ENCODE peak calls at places on chromosome 5, in five cellular contexts. One of them, this sample, is unnamed.

GRCh38 chr5:61673007-61673735 is 341.1 kb downstream of the ZSWIM6 start:
- DNase-seq in SK-N-SH: no peak
- DNase-seq in neural progenitor cell: peak; percentile 68
- DNase-seq in PC-3: peak; percentile 77
- DNase-seq in hepatocyte: peak; percentile 72
- DNase-seq in this sample: peak; percentile 60

GRCh38 chr5:138210985-138211384 is 2.1 kb downstream of the CDC23 start:
- DNase-seq in PC-3: no peak
- DNase-seq in neural progenitor cell: no peak
- DNase-seq in SK-N-SH: no peak
- DNase-seq in hepatocyte: no peak
- DNase-seq in this sample: no peak

GRCh38 chr5:143134269-143134668 is 269.2 kb downstream of the NR3C1 start:
- DNase-seq in hepatocyte: no peak
- DNase-seq in PC-3: peak; percentile 17
- DNase-seq in neural progenitor cell: peak; percentile 77
- DNase-seq in SK-N-SH: no peak
- DNase-seq in this sample: peak; percentile 11

GRCh38 chr5:73299665-73300435 is 126.9 kb downstream of the TMEM174 start:
- DNase-seq in neural progenitor cell: peak; percentile 81
- DNase-seq in SK-N-SH: peak; percentile 52
- DNase-seq in hepatocyte: no peak
- DNase-seq in PC-3: no peak
- DNase-seq in this sample: no peak

GRCh38 chr5:136309932-136310598 is 55.3 kb downstream of the TRPC7 start:
- DNase-seq in PC-3: no peak
- DNase-seq in neural progenitor cell: no peak
- DNase-seq in SK-N-SH: no peak
- DNase-seq in hepatocyte: no peak
- DNase-seq in this sample: no peak

GRCh38 chr5:142119051-142119625 is 10.6 kb downstream of the NDFIP1 start:
- DNase-seq in PC-3: no peak
- DNase-seq in neural progenitor cell: no peak
- DNase-seq in hepatocyte: no peak
- DNase-seq in SK-N-SH: peak; percentile 9
- DNase-seq in this sample: no peak

GRCh38 chr5:154494036-154494435 is 16.0 kb upstream of the HAND1 start:
- DNase-seq in SK-N-SH: no peak
- DNase-seq in hepatocyte: no peak
- DNase-seq in PC-3: no peak
- DNase-seq in neural progenitor cell: no peak
- DNase-seq in this sample: no peak

GRCh38 chr5:74624501-74624900 is 16.0 kb downstream of the ENC1 start:
- DNase-seq in neural progenitor cell: no peak
- DNase-seq in PC-3: peak; percentile 80
- DNase-seq in hepatocyte: no peak
- DNase-seq in SK-N-SH: no peak
- DNase-seq in this sample: no peak

GRCh38 chr5:136226401-136226800 is 33.4 kb upstream of the SMIM32 start:
- DNase-seq in neural progenitor cell: no peak
- DNase-seq in PC-3: no peak
- DNase-seq in hepatocyte: no peak
- DNase-seq in SK-N-SH: no peak
- DNase-seq in this sample: no peak

GRCh38 chr5:122354293-122354692 is 42.3 kb downstream of the SNCAIP start:
- DNase-seq in hepatocyte: no peak
- DNase-seq in SK-N-SH: no peak
- DNase-seq in neural progenitor cell: peak; percentile 75
- DNase-seq in PC-3: no peak
- DNase-seq in this sample: no peak

GRCh38 chr5:16932401-16932800 is 3.7 kb downstream of the MYO10 start:
- DNase-seq in neural progenitor cell: no peak
- DNase-seq in hepatocyte: no peak
- DNase-seq in SK-N-SH: no peak
- DNase-seq in PC-3: no peak
- DNase-seq in this sample: no peak

GRCh38 chr5:124655211-124655880 is 91.1 kb downstream of the ZNF608 start:
- DNase-seq in neural progenitor cell: no peak
- DNase-seq in hepatocyte: no peak
- DNase-seq in PC-3: peak; percentile 59
- DNase-seq in SK-N-SH: no peak
- DNase-seq in this sample: peak; percentile 47

GRCh38 chr5:72093231-72093630 is 14.0 kb upstream of the MAP1B start:
- DNase-seq in hepatocyte: no peak
- DNase-seq in SK-N-SH: no peak
- DNase-seq in neural progenitor cell: no peak
- DNase-seq in PC-3: peak; percentile 59
- DNase-seq in this sample: peak; percentile 80

GRCh38 chr5:73892806-73893205 is 266.8 kb downstream of the ARHGEF28 start:
- DNase-seq in SK-N-SH: no peak
- DNase-seq in hepatocyte: no peak
- DNase-seq in neural progenitor cell: no peak
- DNase-seq in PC-3: peak; percentile 19
- DNase-seq in this sample: peak; percentile 96

GRCh38 chr5:35618297-35618636 is 604 bp downstream of the SPEF2 start:
- DNase-seq in hepatocyte: no peak
- DNase-seq in SK-N-SH: no peak
- DNase-seq in neural progenitor cell: no peak
- DNase-seq in PC-3: peak; percentile 4
- DNase-seq in this sample: no peak

GRCh38 chr5:73664796-73665195 is 38.8 kb downstream of the ARHGEF28 start:
- DNase-seq in SK-N-SH: no peak
- DNase-seq in hepatocyte: no peak
- DNase-seq in neural progenitor cell: no peak
- DNase-seq in PC-3: no peak
- DNase-seq in this sample: no peak

GRCh38 chr5:176998828-176999227 is 7.8 kb downstream of the UIMC1 start:
- DNase-seq in SK-N-SH: no peak
- DNase-seq in PC-3: no peak
- DNase-seq in hepatocyte: no peak
- DNase-seq in neural progenitor cell: no peak
- DNase-seq in this sample: no peak

GRCh38 chr5:179612577-179613459 is 10.7 kb downstream of the HNRNPH1 start:
- DNase-seq in PC-3: no peak
- DNase-seq in neural progenitor cell: no peak
- DNase-seq in SK-N-SH: no peak
- DNase-seq in hepatocyte: no peak
- DNase-seq in this sample: no peak

GRCh38 chr5:32147236-32147635 is 26.9 kb downstream of the GOLPH3 start:
- DNase-seq in PC-3: no peak
- DNase-seq in hepatocyte: no peak
- DNase-seq in neural progenitor cell: no peak
- DNase-seq in SK-N-SH: no peak
- DNase-seq in this sample: peak; percentile 18

DNA sequence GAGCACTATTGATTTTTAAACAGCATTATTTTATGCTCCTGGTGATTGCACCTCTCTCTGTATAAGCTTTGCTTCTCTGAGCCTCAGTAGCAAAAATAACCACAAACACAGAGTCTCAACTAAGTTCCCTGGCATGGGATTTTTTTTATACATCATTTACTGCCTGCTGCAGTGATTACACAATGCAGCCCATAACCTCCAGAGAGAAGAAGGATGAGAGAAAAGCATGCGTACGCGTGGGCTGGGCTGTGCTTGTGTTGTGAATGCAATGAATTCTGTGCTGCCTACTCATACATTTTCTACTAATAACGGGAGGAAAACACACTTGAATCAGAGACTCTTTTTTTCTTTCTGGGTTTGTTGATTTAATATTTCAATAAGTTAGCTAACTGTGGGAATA is 351.6 kb downstream of the MED10 start:
- DNase-seq in PC-3: no peak
- DNase-seq in hepatocyte: no peak
- DNase-seq in neural progenitor cell: no peak
- DNase-seq in SK-N-SH: no peak
- DNase-seq in this sample: no peak
- TF ChIP-seq EZH2phosphoT487 in PC-3: no peak
- TF ChIP-seq EZH2phosphoT487 in hepatocyte: no peak
- TF ChIP-seq EZH2phosphoT487 in neural progenitor cell: no peak
- TF ChIP-seq EZH2phosphoT487 in SK-N-SH: no peak
- TF ChIP-seq EZH2phosphoT487 in this sample: no peak

GRCh38 chr5:135052511-135053145 is 18.6 kb upstream of the PITX1 start:
- DNase-seq in PC-3: no peak
- DNase-seq in SK-N-SH: no peak
- DNase-seq in neural progenitor cell: no peak
- DNase-seq in hepatocyte: no peak
- DNase-seq in this sample: no peak

GRCh38 chr5:135050244-135050767 is 16.3 kb upstream of the PITX1 start:
- DNase-seq in SK-N-SH: peak; percentile 52
- DNase-seq in PC-3: no peak
- DNase-seq in hepatocyte: no peak
- DNase-seq in neural progenitor cell: peak; percentile 61
- DNase-seq in this sample: no peak

GRCh38 chr5:135053278-135053677 is 19.2 kb upstream of the PITX1 start:
- DNase-seq in hepatocyte: no peak
- DNase-seq in PC-3: no peak
- DNase-seq in neural progenitor cell: no peak
- DNase-seq in SK-N-SH: no peak
- DNase-seq in this sample: no peak

GRCh38 chr5:135051399-135051798 is 17.4 kb upstream of the PITX1 start:
- DNase-seq in hepatocyte: no peak
- DNase-seq in PC-3: no peak
- DNase-seq in neural progenitor cell: no peak
- DNase-seq in SK-N-SH: no peak
- DNase-seq in this sample: no peak

DNA sequence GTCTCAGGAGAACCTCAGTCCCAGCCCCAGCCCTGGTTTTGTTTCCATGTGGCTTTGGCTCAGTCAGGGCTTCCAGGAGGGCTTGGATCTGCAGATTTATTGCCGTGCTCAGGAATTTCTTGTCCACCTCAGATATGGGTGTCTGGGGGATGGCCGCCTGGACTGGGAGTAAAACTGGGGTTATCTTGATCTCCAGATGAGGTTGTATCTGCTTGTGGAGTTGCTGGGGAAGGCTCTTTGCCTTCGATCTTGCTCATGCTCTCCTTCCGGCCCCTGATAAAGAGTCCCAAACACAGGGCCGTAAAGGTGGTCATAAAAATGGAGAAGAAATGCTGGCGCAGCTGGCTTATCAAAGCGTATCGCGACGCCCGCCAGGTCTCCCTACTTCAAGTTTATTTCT is 17.8 kb upstream of the PITX1 start:
- DNase-seq in PC-3: no peak
- DNase-seq in hepatocyte: peak; percentile 27
- DNase-seq in neural progenitor cell: no peak
- DNase-seq in SK-N-SH: no peak
- DNase-seq in this sample: no peak
- H3K4me3 ChIP-seq in PC-3: no peak overlapping the region
- H3K4me3 ChIP-seq in hepatocyte: no peak overlapping the region
- H3K4me3 ChIP-seq in neural progenitor cell: no peak overlapping the region
- H3K4me3 ChIP-seq in SK-N-SH: no peak overlapping the region
- H3K4me3 ChIP-seq in this sample: no peak overlapping the region

DNA sequence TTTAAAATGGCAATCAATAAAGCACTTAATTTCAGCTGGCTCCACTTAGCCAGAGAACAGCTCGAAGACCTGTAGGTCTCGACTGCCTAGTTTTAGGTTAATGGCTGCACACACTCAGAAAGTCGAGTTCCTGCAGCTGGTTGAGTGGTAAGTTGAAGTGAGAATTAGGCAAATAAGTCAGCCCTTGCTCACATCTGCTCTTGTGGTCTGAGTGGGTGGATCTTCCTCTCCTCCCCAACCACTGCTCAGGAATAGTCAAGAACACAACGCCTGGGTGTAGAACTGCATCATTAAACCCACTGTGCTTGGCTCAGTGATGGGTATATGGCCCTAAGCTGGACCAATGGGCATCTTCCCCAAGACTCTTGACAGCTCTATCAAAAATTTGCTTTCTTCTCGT is 20.9 kb upstream of the ADAM19 start:
- DNase-seq in neural progenitor cell: no peak
- DNase-seq in SK-N-SH: no peak
- DNase-seq in hepatocyte: no peak
- DNase-seq in PC-3: no peak
- DNase-seq in this sample: peak; percentile 36
- TF ChIP-seq EZH2phosphoT487 in neural progenitor cell: no peak
- TF ChIP-seq EZH2phosphoT487 in SK-N-SH: no peak
- TF ChIP-seq EZH2phosphoT487 in hepatocyte: no peak
- TF ChIP-seq EZH2phosphoT487 in PC-3: no peak
- TF ChIP-seq EZH2phosphoT487 in this sample: no peak

DNA sequence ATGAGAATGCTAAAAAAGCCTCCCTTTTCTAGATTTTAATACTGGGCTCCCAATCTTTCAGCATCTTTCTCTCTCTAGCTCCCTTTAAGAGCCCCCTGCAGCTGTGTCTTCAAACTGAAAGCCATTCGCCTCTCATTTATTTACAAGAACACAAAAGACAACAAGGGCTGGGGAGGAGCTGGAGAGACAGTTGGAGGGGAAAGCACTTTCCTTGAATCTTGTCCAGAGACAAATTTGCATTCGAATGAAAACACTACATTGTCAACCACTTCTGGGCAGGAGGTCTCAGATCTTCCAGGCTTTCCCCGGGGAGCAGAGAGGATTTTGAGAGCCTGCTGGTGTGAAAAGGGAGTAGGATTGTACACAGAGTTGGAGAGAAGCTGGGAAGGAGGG is 518.3 kb downstream of the CTNND2 start:
- DNase-seq in neural progenitor cell: peak; percentile 90
- DNase-seq in hepatocyte: no peak
- DNase-seq in PC-3: no peak
- DNase-seq in SK-N-SH: no peak
- DNase-seq in this sample: no peak
- H3K4me3 ChIP-seq in neural progenitor cell: peak overlapping the region; percentile 63
- H3K4me3 ChIP-seq in hepatocyte: peak overlapping the region; percentile 40
- H3K4me3 ChIP-seq in PC-3: peak overlapping the region; percentile 60
- H3K4me3 ChIP-seq in SK-N-SH: no peak overlapping the region
- H3K4me3 ChIP-seq in this sample: no peak overlapping the region

DNA sequence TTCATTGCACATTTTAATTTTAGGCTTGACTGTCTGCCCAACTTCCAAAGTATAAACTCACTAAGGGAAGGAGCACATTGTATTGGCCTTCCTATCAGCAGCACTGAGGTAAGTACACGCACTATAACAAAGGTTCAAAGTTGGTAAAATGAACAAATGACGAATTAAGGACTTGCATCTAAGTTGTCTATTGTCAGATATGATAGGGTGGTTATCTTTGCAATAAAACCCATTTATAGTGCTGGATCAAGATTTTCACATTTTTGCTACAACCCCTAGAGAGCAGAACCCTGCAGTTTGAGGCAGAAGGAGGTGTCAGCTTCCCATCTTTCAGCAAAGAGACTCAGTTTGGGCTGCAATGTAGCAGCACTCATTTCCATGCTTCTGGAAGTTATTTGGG is 5.1 kb downstream of the HOMER1 start:
- DNase-seq in neural progenitor cell: no peak
- DNase-seq in SK-N-SH: no peak
- DNase-seq in hepatocyte: no peak
- DNase-seq in PC-3: no peak
- DNase-seq in this sample: no peak
- TF ChIP-seq EZH2phosphoT487 in neural progenitor cell: no peak
- TF ChIP-seq EZH2phosphoT487 in SK-N-SH: no peak
- TF ChIP-seq EZH2phosphoT487 in hepatocyte: no peak
- TF ChIP-seq EZH2phosphoT487 in PC-3: no peak
- TF ChIP-seq EZH2phosphoT487 in this sample: no peak

DNA sequence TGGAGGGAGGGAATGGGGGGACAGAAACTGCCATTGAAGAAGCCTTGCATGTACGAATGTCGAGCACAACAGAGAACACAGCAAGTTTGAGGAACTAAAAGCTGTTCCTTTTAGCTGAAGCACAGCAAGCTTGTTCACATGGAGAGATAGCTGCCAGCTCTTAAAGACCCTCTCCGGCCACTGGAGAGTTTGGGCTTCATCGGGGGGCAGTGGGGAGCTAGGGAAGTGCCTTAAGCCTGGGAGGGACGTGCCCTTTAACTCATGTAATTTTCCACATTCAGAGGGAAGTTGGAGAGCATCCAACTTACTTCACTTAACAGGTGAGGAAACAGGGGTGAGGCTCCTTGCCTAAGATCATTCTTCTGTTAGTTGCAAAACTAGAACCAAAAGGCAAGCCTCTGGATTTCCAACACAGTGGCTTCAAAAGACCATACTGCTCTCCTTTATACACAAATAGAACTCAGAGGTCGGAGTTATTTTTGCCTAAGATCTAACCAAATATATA is 2.3 kb upstream of the CYFIP2 start:
- DNase-seq in neural progenitor cell: no peak
- DNase-seq in hepatocyte: no peak
- DNase-seq in PC-3: no peak
- DNase-seq in SK-N-SH: no peak
- DNase-seq in this sample: no peak
- H3K4me3 ChIP-seq in neural progenitor cell: no peak overlapping the region
- H3K4me3 ChIP-seq in hepatocyte: no peak overlapping the region
- H3K4me3 ChIP-seq in PC-3: no peak overlapping the region
- H3K4me3 ChIP-seq in SK-N-SH: no peak overlapping the region
- H3K4me3 ChIP-seq in this sample: no peak overlapping the region

This sample was measured in GM23248.